ENCODE peak calls at places on chromosome 10, in seven cellular contexts. M is GDM1, J is transverse colon, H is NCI-H2081, V is NCI-H460, N is progenitor cell of endocrine pancreas, A is SK-N-MC. U is an unnamed sample.

GRCh38 chr10:101041252-101041761 is 10.3 kb downstream of the SFXN3 start:
- DNase-seq in M (peak; percentile 64), J (peak; percentile 88), H (peak; percentile 60), V (peak; percentile 86), N (peak; percentile 63), A (no peak), U (peak; percentile 87)

GRCh38 chr10:7696545-7696944 is 6.6 kb upstream of the ITIH2 start:
- DNase-seq in M (no peak), J (no peak), H (no peak), V (no peak), N (no peak), A (no peak), U (no peak)

GRCh38 chr10:72242675-72243074 is 26.6 kb upstream of the ASCC1 start:
- DNase-seq in M (no peak), J (peak; percentile 39), H (no peak), V (no peak), N (no peak), A (no peak), U (peak; percentile 61)

GRCh38 chr10:95260397-95260881 is 30.4 kb downstream of the PDLIM1 start:
- DNase-seq in M (no peak), J (no peak), H (no peak), V (no peak), N (no peak), A (no peak), U (no peak)

GRCh38 chr10:110336111-110336721 is 31.5 kb upstream of the SMNDC1 start:
- DNase-seq in M (no peak), J (no peak), H (no peak), V (peak; percentile 60), N (no peak), A (no peak), U (no peak)

GRCh38 chr10:124266468-124267230 is 152.1 kb downstream of the OAT start:
- DNase-seq in M (no peak), J (no peak), H (no peak), V (no peak), N (no peak), A (no peak), U (no peak)

GRCh38 chr10:28300027-28300426 is 2.8 kb downstream of the MPP7 start:
- DNase-seq in M (no peak), J (no peak), H (no peak), V (no peak), N (no peak), A (no peak), U (no peak)

GRCh38 chr10:80581469-80581835 is 43.8 kb downstream of the SH2D4B start:
- DNase-seq in M (no peak), J (peak; percentile 73), H (no peak), V (no peak), N (no peak), A (no peak), U (peak; percentile 23)

GRCh38 chr10:86284355-86285105 is 82.1 kb downstream of the GRID1 start:
- DNase-seq in M (no peak), J (no peak), H (no peak), V (no peak), N (no peak), A (no peak), U (peak; percentile 20)

GRCh38 chr10:42992957-42993390 is 83.9 kb upstream of the RET start:
- DNase-seq in M (no peak), J (no peak), H (no peak), V (no peak), N (no peak), A (no peak), U (no peak)

GRCh38 chr10:60288291-60288690 is 101.4 kb downstream of the ANK3 start:
- DNase-seq in M (no peak), J (no peak), H (no peak), V (no peak), N (no peak), A (no peak), U (no peak)

GRCh38 chr10:62437696-62438095 is 63.5 kb downstream of the ZNF365 start:
- DNase-seq in M (no peak), J (no peak), H (peak; percentile 48), V (peak; percentile 60), N (no peak), A (peak; percentile 70), U (no peak)

GRCh38 chr10:70589762-70590662 is 12.5 kb downstream of the PRF1 start:
- DNase-seq in M (no peak), J (no peak), H (no peak), V (no peak), N (no peak), A (no peak), U (no peak)

GRCh38 chr10:27223964-27224363 is 16.6 kb downstream of the ACBD5 start:
- DNase-seq in M (no peak), J (peak; percentile 36), H (no peak), V (peak; percentile 24), N (no peak), A (no peak), U (no peak)

GRCh38 chr10:24096281-24096680 is 112.7 kb upstream of the KIAA1217 start:
- DNase-seq in M (no peak), J (no peak), H (no peak), V (no peak), N (no peak), A (no peak), U (no peak)

GRCh38 chr10:96585726-96586418 is 940 bp downstream of the TM9SF3 start:
- DNase-seq in M (no peak), J (peak; percentile 78), H (no peak), V (no peak), N (no peak), A (no peak), U (peak; percentile 53)